ENCODE peak calls at places on chromosome 17, in nine cellular contexts. Q is COR-L47; R is skeletal muscle cell; U is stimulated activated CD4-positive, alpha-beta T cell treated with anti-CD3 and anti-CD28 coated beads, Interleukin-1b, Interleukin-23, amount 100 ng/mL, for 24 hours; B is NCI-H446 treated with DMSO at 0.1 percent for 48 hours; X is fibroblast of the conjunctiva; Y is natural killer cell; D is stimulated activated CD8-positive, alpha-beta memory T cell treated with anti-CD3 and anti-CD28 coated beads, Interleukin-7, amount 100 ng/mL, for 24 hours; L is hypothalamus. T is an unnamed sample.

GRCh38 chr17:65131946-65132345 is 5.2 kb upstream of the RGS9 start:
- DNase-seq in Q (no peak), X (peak), B (no peak), U (no peak), L (no peak), D (no peak), Y (no peak), R (peak), T (no peak)

GRCh38 chr17:81471804-81472456 is 40.7 kb downstream of the ACTG1 start:
- DNase-seq in D (no peak), R (peak), L (peak), X (peak), Q (peak), U (no peak), Y (no peak), B (no peak), T (no peak)

GRCh38 chr17:80899402-80900268 is 92.0 kb upstream of the CHMP6 start:
- DNase-seq in Y (peak), L (no peak), R (no peak), Q (peak), B (no peak), D (peak), U (peak), X (no peak), T (no peak)

GRCh38 chr17:19904924-19905323 is 37.2 kb upstream of the ULK2 start:
- DNase-seq in L (no peak), D (no peak), X (no peak), B (no peak), Y (no peak), Q (no peak), U (no peak), R (no peak), T (no peak)

GRCh38 chr17:77366558-77367245 is 225.9 kb downstream of the SEC14L1 start:
- DNase-seq in B (peak), X (no peak), U (no peak), R (no peak), Q (no peak), D (no peak), Y (no peak), L (no peak), T (no peak)

GRCh38 chr17:81652901-81653771 is 3.2 kb downstream of the PDE6G start:
- DNase-seq in D (no peak), U (no peak), L (no peak), Y (no peak), B (no peak), Q (no peak), R (no peak), X (no peak), T (no peak)

GRCh38 chr17:77872199-77872598 is 86.3 kb upstream of the TNRC6C start:
- DNase-seq in R (no peak), B (no peak), L (no peak), D (no peak), Y (no peak), U (no peak), Q (no peak), X (no peak), T (no peak)

GRCh38 chr17:59491353-59492090 is 73.9 kb upstream of the DHX40 start:
- DNase-seq in U (no peak), Q (no peak), Y (no peak), B (no peak), R (no peak), L (no peak), X (no peak), D (no peak), T (no peak)

GRCh38 chr17:14776791-14777190 is 475.9 kb downstream of the HS3ST3B1 start:
- DNase-seq in Q (no peak), U (no peak), D (no peak), R (no peak), L (no peak), Y (no peak), B (no peak), X (no peak), T (no peak)

GRCh38 chr17:81426676-81427445 is 31.6 kb downstream of the BAHCC1 start:
- DNase-seq in L (no peak), Q (no peak), U (no peak), X (no peak), B (no peak), D (no peak), Y (no peak), R (no peak), T (no peak)

GRCh38 chr17:82309656-82310570 is 7.5 kb downstream of the CD7 start:
- DNase-seq in Y (no peak), R (no peak), B (no peak), X (no peak), L (no peak), Q (no peak), D (no peak), U (no peak), T (no peak)

GRCh38 chr17:9987779-9988585 is 82.9 kb upstream of the RCVRN start:
- DNase-seq in X (peak), U (no peak), D (no peak), Y (peak), L (no peak), B (no peak), Q (no peak), R (no peak), T (no peak)

GRCh38 chr17:39563476-39563875 is 44.2 kb downstream of the NEUROD2 start:
- DNase-seq in B (peak), X (no peak), U (no peak), Q (no peak), R (no peak), L (no peak), D (no peak), Y (no peak), T (peak)

GRCh38 chr17:4555863-4556646 is 871 bp upstream of the MYBBP1A start:
- DNase-seq in D (no peak), L (no peak), U (no peak), Q (no peak), X (no peak), B (no peak), R (no peak), Y (no peak), T (no peak)

GRCh38 chr17:20121359-20122235 is 112.4 kb downstream of the SPECC1 start:
- DNase-seq in R (no peak), L (peak), Q (peak), Y (peak), B (peak), X (peak), U (peak), D (peak), T (peak)

GRCh38 chr17:72219136-72219823 is 98.5 kb downstream of the SOX9 start:
- DNase-seq in L (no peak), B (no peak), U (no peak), D (no peak), Q (no peak), X (no peak), R (no peak), Y (no peak), T (no peak)

GRCh38 chr17:50360716-50361115 is 12.3 kb downstream of the MRPL27 start:
- DNase-seq in Q (no peak), L (no peak), X (no peak), B (no peak), U (no peak), D (no peak), R (no peak), Y (no peak), T (no peak)

GRCh38 chr17:39979021-39979660 is 1.5 kb upstream of the PSMD3 start:
- DNase-seq in Y (no peak), B (no peak), L (no peak), X (no peak), R (peak), Q (no peak), D (no peak), U (no peak), T (no peak)

GRCh38 chr17:58303981-58304734 is 23.4 kb upstream of the MPO start:
- DNase-seq in R (no peak), Q (peak), Y (peak), B (no peak), D (no peak), X (no peak), U (peak), L (no peak), T (peak)

GRCh38 chr17:44108440-44109311 is 14.8 kb downstream of the HDAC5 start:
- DNase-seq in B (peak), D (no peak), R (peak), Y (no peak), X (peak), Q (no peak), U (no peak), L (peak), T (peak)

GRCh38 chr17:4513113-4514032 is 14.7 kb downstream of the SPNS2 start:
- DNase-seq in L (no peak), Y (no peak), D (no peak), X (no peak), U (no peak), R (no peak), B (no peak), Q (no peak), T (no peak)

GRCh38 chr17:35160354-35161201 is 13.0 kb downstream of the UNC45B start:
- DNase-seq in U (no peak), B (no peak), L (no peak), X (no peak), Y (peak), D (no peak), Q (no peak), R (no peak), T (no peak)

GRCh38 chr17:64051153-64051552 is 30.7 kb upstream of the ICAM2 start:
- DNase-seq in L (no peak), D (no peak), X (no peak), R (no peak), B (no peak), Q (no peak), Y (no peak), U (no peak), T (no peak)

GRCh38 chr17:38421224-38421841 is 6.9 kb upstream of the ARHGAP23 start:
- DNase-seq in B (no peak), Q (no peak), L (no peak), D (no peak), R (peak), U (no peak), Y (no peak), X (no peak), T (no peak)

GRCh38 chr17:22463110-22463850 is 771.0 kb downstream of the KCNJ18 start:
- DNase-seq in Q (no peak), R (no peak), Y (no peak), X (no peak), B (no peak), D (no peak), U (no peak), L (no peak), T (no peak)

GRCh38 chr17:77888242-77889134 is 70.0 kb upstream of the TNRC6C start:
- DNase-seq in U (no peak), B (no peak), L (no peak), Y (no peak), D (no peak), X (no peak), Q (no peak), R (no peak), T (no peak)

GRCh38 chr17:45160505-45161287 is 979 bp upstream of the HEXIM2 start:
- DNase-seq in R (no peak), X (no peak), D (no peak), Q (peak), U (no peak), L (peak), Y (no peak), B (no peak), T (peak)

GRCh38 chr17:4554441-4554996 is 665 bp downstream of the MYBBP1A start:
- DNase-seq in X (no peak), Y (no peak), U (no peak), D (no peak), Q (no peak), L (no peak), R (no peak), B (no peak), T (no peak)

GRCh38 chr17:55555772-55556171 is 44.5 kb upstream of the SMIM36 start:
- DNase-seq in D (no peak), U (no peak), B (no peak), R (no peak), X (no peak), L (no peak), Y (no peak), Q (no peak), T (no peak)